ENCODE peak calls at places on chromosomes 3 and 15, in six cellular contexts. W, E, Q, H, N and A are unnamed samples.

GRCh38 chr3:196287066-196287404 is 491 bp downstream of the PCYT1A start:
- DNase-seq in H (no peak), N (peak; percentile 58), Q (no peak), E (peak; percentile 32), W (no peak), A (peak; percentile 30)

GRCh38 chr15:74816624-74817369 is 4.2 kb downstream of the LMAN1L start:
- DNase-seq in N (no peak), E (no peak), W (no peak), H (no peak), Q (no peak), A (no peak)

GRCh38 chr15:59686389-59686788 is 2.7 kb downstream of the BNIP2 start:
- DNase-seq in W (no peak), H (no peak), N (no peak), Q (no peak), E (no peak), A (no peak)

GRCh38 chr15:78565097-78565950 is at the start of gene CHRNA5:
- DNase-seq in E (peak; percentile 92), N (peak; percentile 82), W (peak; percentile 92), Q (peak; percentile 57), H (peak; percentile 18), A (peak; percentile 89)

GRCh38 chr3:123421353-123422174 is 27.3 kb downstream of the ADCY5 start:
- DNase-seq in H (no peak), Q (no peak), N (peak; percentile 17), E (no peak), W (peak; percentile 39), A (no peak)

GRCh38 chr3:68467465-68467864 is 464.9 kb downstream of the TAFA4 start:
- DNase-seq in E (no peak), W (no peak), Q (no peak), H (no peak), N (no peak), A (no peak)

GRCh38 chr15:52134502-52135144 is 22.0 kb upstream of the BCL2L10 start:
- DNase-seq in Q (no peak), E (no peak), H (no peak), N (no peak), W (no peak), A (no peak)

GRCh38 chr3:38637906-38638305 is 11.6 kb downstream of the SCN5A start:
- DNase-seq in N (no peak), H (no peak), Q (no peak), W (no peak), E (no peak), A (no peak)

GRCh38 chr3:7779331-7779730 is 722.3 kb upstream of the LMCD1 start:
- DNase-seq in Q (no peak), W (no peak), N (no peak), H (no peak), E (no peak), A (no peak)

GRCh38 chr3:29201609-29202008 is 79.3 kb upstream of the RBMS3 start:
- DNase-seq in Q (no peak), W (no peak), N (no peak), H (no peak), E (no peak), A (no peak)

GRCh38 chr3:155428558-155428957 is 135.1 kb upstream of the STRIT1 start:
- DNase-seq in Q (no peak), W (no peak), H (peak; percentile 92), E (peak; percentile 79), N (no peak), A (no peak)

GRCh38 chr3:185537369-185537970 is 14.9 kb downstream of the LIPH start:
- DNase-seq in E (peak; percentile 69), W (peak; percentile 95), N (peak; percentile 35), Q (no peak), H (peak; percentile 51), A (peak; percentile 75)

GRCh38 chr3:28136607-28137216 is 104.7 kb upstream of the CMC1 start:
- DNase-seq in W (no peak), H (no peak), N (no peak), Q (no peak), E (no peak), A (no peak)

GRCh38 chr3:125278155-125278554 is 65.6 kb upstream of the SLC12A8 start:
- DNase-seq in Q (no peak), N (no peak), W (no peak), H (no peak), E (no peak), A (no peak)

GRCh38 chr3:168952551-168952950 is 711.0 kb downstream of the MECOM start:
- DNase-seq in E (peak; percentile 25), W (no peak), N (peak; percentile 90), Q (no peak), H (peak; percentile 9), A (no peak)

GRCh38 chr3:115808239-115808638 is 184.9 kb downstream of the GAP43 start:
- DNase-seq in E (no peak), N (no peak), Q (no peak), H (no peak), W (no peak), A (no peak)

GRCh38 chr15:90214553-90215205 is 13.5 kb downstream of the SEMA4B start:
- DNase-seq in N (no peak), H (no peak), W (peak; percentile 22), Q (no peak), E (no peak), A (no peak)

GRCh38 chr3:119298565-119298941 is 4.4 kb downstream of the ARHGAP31 start:
- DNase-seq in W (no peak), H (no peak), E (no peak), N (no peak), Q (no peak), A (no peak)

GRCh38 chr3:190325923-190326322 is 3.7 kb upstream of the CLDN1 start:
- DNase-seq in W (no peak), Q (no peak), H (no peak), E (no peak), N (peak; percentile 33), A (no peak)

GRCh38 chr3:43998841-43999805 is 242.6 kb upstream of the TOPAZ1 start:
- DNase-seq in N (peak; percentile 89), E (peak; percentile 87), W (peak; percentile 88), H (no peak), Q (no peak), A (no peak)

GRCh38 chr3:1805331-1805730 is 293.3 kb upstream of the CNTN4 start:
- DNase-seq in Q (no peak), E (no peak), N (no peak), W (no peak), H (no peak), A (no peak)

GRCh38 chr3:34405159-34405558 is 606.7 kb downstream of the PDCD6IP start:
- DNase-seq in H (no peak), E (no peak), N (no peak), W (no peak), Q (no peak), A (no peak)

GRCh38 chr15:93102211-93102610 is 13.2 kb upstream of the RGMA start:
- DNase-seq in Q (no peak), E (no peak), N (no peak), W (no peak), H (no peak), A (no peak)

GRCh38 chr15:89132611-89133242 is 44.5 kb downstream of the ABHD2 start:
- DNase-seq in W (no peak), E (no peak), Q (no peak), H (no peak), N (no peak), A (no peak)

GRCh38 chr3:182940266-182940808 is 40.0 kb downstream of the DCUN1D1 start:
- DNase-seq in Q (no peak), H (no peak), E (no peak), W (no peak), N (no peak), A (no peak)

GRCh38 chr3:23256741-23257435 is 53.8 kb downstream of the UBE2E2 start:
- DNase-seq in W (no peak), H (no peak), Q (no peak), E (no peak), N (no peak), A (no peak)

GRCh38 chr3:38454179-38454883 is 641 bp downstream of the ACVR2B start:
- DNase-seq in W (peak; percentile 35), N (peak; percentile 61), H (no peak), E (peak; percentile 68), Q (no peak), A (no peak)